ENCODE peak calls at places on chromosome 16, in eight cellular contexts. H, L, Q, B, N, J, Y and G are unnamed samples.
A peak's percentile ranks its signal among the peaks of the same experiment; 100 is the strongest.

GRCh38 chr16:49427771-49428170 is 54.2 kb downstream of the C16orf78 start:
- DNase-seq in H (no peak), L (no peak), Q (no peak), B (no peak), N (peak; percentile 48), J (no peak), Y (no peak), G (no peak)

GRCh38 chr16:47064775-47065174 is 79.0 kb downstream of the NETO2 start:
- DNase-seq in H (no peak), L (no peak), Q (no peak), B (no peak), N (no peak), J (no peak), Y (no peak), G (no peak)

GRCh38 chr16:48887646-48888045 is 277.7 kb upstream of the N4BP1 start:
- DNase-seq in H (no peak), L (no peak), Q (no peak), B (no peak), N (no peak), J (no peak), Y (no peak), G (no peak)

GRCh38 chr16:54568897-54569807 is 282.6 kb upstream of the IRX3 start:
- DNase-seq in H (no peak), L (no peak), Q (no peak), B (no peak), N (no peak), J (no peak), Y (no peak), G (no peak)

GRCh38 chr16:81645303-81645702 is 133.8 kb upstream of the PLCG2 start:
- DNase-seq in H (peak; percentile 75), L (peak; percentile 83), Q (no peak), B (peak; percentile 59), N (no peak), J (peak; percentile 97), Y (peak; percentile 88), G (no peak)

GRCh38 chr16:14629612-14629918 is 495 bp downstream of the PARN start:
- DNase-seq in H (peak; percentile 28), L (no peak), Q (no peak), B (no peak), N (no peak), J (peak; percentile 18), Y (no peak), G (no peak)

GRCh38 chr16:2224183-2224486 is 744 bp downstream of the E4F1 start:
- DNase-seq in H (no peak), L (peak; percentile 60), Q (no peak), B (no peak), N (no peak), J (no peak), Y (peak; percentile 30), G (no peak)

GRCh38 chr16:471353-472198 is 46.1 kb downstream of the RAB11FIP3 start:
- DNase-seq in H (no peak), L (no peak), Q (peak; percentile 80), B (no peak), N (no peak), J (peak; percentile 63), Y (peak; percentile 34), G (no peak)

GRCh38 chr16:72928089-72928981 is 119.6 kb downstream of the ZFHX3 start:
- DNase-seq in H (no peak), L (no peak), Q (no peak), B (no peak), N (no peak), J (no peak), Y (no peak), G (no peak)

GRCh38 chr16:19831678-19832077 is 53.0 kb downstream of the GPRC5B start:
- DNase-seq in H (no peak), L (peak; percentile 66), Q (no peak), B (no peak), N (no peak), J (peak; percentile 82), Y (peak; percentile 72), G (no peak)

GRCh38 chr16:74296120-74296464 is 522 bp upstream of the PSMD7 start:
- DNase-seq in H (no peak), L (no peak), Q (no peak), B (no peak), N (no peak), J (no peak), Y (no peak), G (no peak)

GRCh38 chr16:14303654-14304394 is 232.7 kb downstream of the MRTFB start:
- DNase-seq in H (no peak), L (no peak), Q (no peak), B (no peak), N (no peak), J (no peak), Y (no peak), G (no peak)

GRCh38 chr16:3541527-3542152 is 35.6 kb downstream of the NLRC3 start:
- DNase-seq in H (no peak), L (no peak), Q (no peak), B (no peak), N (peak; percentile 51), J (no peak), Y (no peak), G (no peak)

GRCh38 chr16:54519161-54519685 is 232.6 kb upstream of the IRX3 start:
- DNase-seq in H (no peak), L (no peak), Q (no peak), B (no peak), N (no peak), J (peak; percentile 21), Y (no peak), G (no peak)

GRCh38 chr16:66511615-66512500 is 38.1 kb downstream of the TK2 start:
- DNase-seq in H (peak; percentile 60), L (peak; percentile 80), Q (no peak), B (no peak), N (no peak), J (peak; percentile 79), Y (peak; percentile 72), G (no peak)

GRCh38 chr16:85134076-85134793 is 22.0 kb upstream of the CIBAR2 start:
- DNase-seq in H (no peak), L (no peak), Q (no peak), B (no peak), N (no peak), J (no peak), Y (no peak), G (no peak)

GRCh38 chr16:75494696-75495601 is at the start of gene CHST6:
- DNase-seq in H (peak; percentile 50), L (peak; percentile 60), Q (peak; percentile 54), B (peak; percentile 47), N (no peak), J (peak; percentile 22), Y (no peak), G (peak; percentile 36)

GRCh38 chr16:85978291-85978775 is 79.4 kb downstream of the IRF8 start:
- DNase-seq in H (no peak), L (peak; percentile 36), Q (no peak), B (no peak), N (peak; percentile 75), J (no peak), Y (no peak), G (no peak)

GRCh38 chr16:54244061-54244886 is 42.3 kb downstream of the IRX3 start:
- DNase-seq in H (no peak), L (no peak), Q (no peak), B (peak; percentile 31), N (no peak), J (no peak), Y (no peak), G (no peak)

GRCh38 chr16:86470964-86471363 is 39.4 kb upstream of the FOXF1 start:
- DNase-seq in H (no peak), L (no peak), Q (no peak), B (no peak), N (no peak), J (no peak), Y (no peak), G (no peak)

GRCh38 chr16:66052745-66053144 is 313.7 kb upstream of the CDH5 start:
- DNase-seq in H (no peak), L (no peak), Q (no peak), B (no peak), N (no peak), J (no peak), Y (no peak), G (no peak)

GRCh38 chr16:79090966-79091365 is 509.6 kb downstream of the MAF start:
- DNase-seq in H (no peak), L (no peak), Q (no peak), B (no peak), N (no peak), J (no peak), Y (no peak), G (no peak)

GRCh38 chr16:49127103-49127502 is 154.5 kb downstream of the CBLN1 start:
- DNase-seq in H (no peak), L (no peak), Q (no peak), B (no peak), N (no peak), J (no peak), Y (no peak), G (no peak)

GRCh38 chr16:84773312-84773711 is 46.5 kb upstream of the CRISPLD2 start:
- DNase-seq in H (no peak), L (no peak), Q (no peak), B (no peak), N (no peak), J (no peak), Y (no peak), G (no peak)

GRCh38 chr16:85777583-85778310 is 21.6 kb downstream of the EMC8 start:
- DNase-seq in H (no peak), L (no peak), Q (no peak), B (no peak), N (no peak), J (no peak), Y (peak; percentile 79), G (no peak)

GRCh38 chr16:19718624-19718965 is 524 bp downstream of the IQCK start:
- DNase-seq in H (no peak), L (no peak), Q (no peak), B (no peak), N (no peak), J (peak; percentile 16), Y (no peak), G (no peak)

GRCh38 chr16:85399583-85400284 is 213.4 kb upstream of the GSE1 start:
- DNase-seq in H (no peak), L (no peak), Q (peak; percentile 10), B (peak; percentile 37), N (peak; percentile 56), J (no peak), Y (no peak), G (no peak)

GRCh38 chr16:70770968-70771552 is 29.9 kb downstream of the VAC14 start:
- DNase-seq in H (no peak), L (peak; percentile 62), Q (peak; percentile 69), B (peak; percentile 82), N (peak; percentile 75), J (peak; percentile 61), Y (peak; percentile 57), G (peak; percentile 36)
- TF ChIP-seq CTCF in H (peak; percentile 99), L (peak; percentile 91), Q (peak; percentile 98), B (peak; percentile 93), N (peak; percentile 96), J (peak; percentile 97), Y (peak; percentile 98), G (no peak)

GRCh38 chr16:17261197-17261858 is 209.4 kb downstream of the XYLT1 start:
- DNase-seq in H (no peak), L (no peak), Q (no peak), B (no peak), N (no peak), J (no peak), Y (no peak), G (no peak)
- TF ChIP-seq CTCF in H (no peak), L (no peak), Q (no peak), B (no peak), N (no peak), J (no peak), Y (no peak), G (no peak)

GRCh38 chr16:56862776-56863175 is 2.2 kb upstream of the SLC12A3 start:
- DNase-seq in H (no peak), L (no peak), Q (no peak), B (no peak), N (no peak), J (no peak), Y (no peak), G (no peak)
- TF ChIP-seq CTCF in H (no peak), L (no peak), Q (no peak), B (no peak), N (no peak), J (no peak), Y (no peak), G (no peak)

GRCh38 chr16:64089697-64090096 is 1032.2 kb downstream of the CDH11 start:
- DNase-seq in H (no peak), L (peak; percentile 40), Q (no peak), B (no peak), N (no peak), J (peak; percentile 27), Y (peak; percentile 10), G (no peak)
- TF ChIP-seq CTCF in H (peak; percentile 71), L (peak; percentile 60), Q (peak; percentile 60), B (no peak), N (peak; percentile 46), J (peak; percentile 55), Y (peak; percentile 81), G (no peak)